ENCODE peak calls at places on chromosomes 3 and 15, in ten cellular contexts. K, Y, P, X, E, D, S, B, N and U are unnamed samples.

GRCh38 chr15:95663156-95663831 is 667.2 kb upstream of the NR2F2 start:
- DNase-seq in K (no peak), P (no peak), N (no peak), D (no peak), B (no peak), Y (no peak), S (no peak), X (peak; percentile 55), E (no peak), U (peak; percentile 85)

GRCh38 chr3:71499477-71499876 is 84.1 kb downstream of the FOXP1 start:
- DNase-seq in P (no peak), S (no peak), E (no peak), D (no peak), K (no peak), B (no peak), X (no peak), Y (no peak), N (no peak), U (no peak)

GRCh38 chr15:40283615-40284306 is 897 bp upstream of the ANKRD63 start:
- DNase-seq in K (no peak), B (no peak), N (peak; percentile 49), D (no peak), X (no peak), Y (no peak), P (no peak), S (no peak), E (no peak), U (no peak)

GRCh38 chr3:39168156-39168780 is 14.9 kb upstream of the CSRNP1 start:
- DNase-seq in N (no peak), S (no peak), E (no peak), X (no peak), B (no peak), D (no peak), K (no peak), P (no peak), Y (no peak), U (no peak)

GRCh38 chr3:122892118-122892517 is 97.2 kb downstream of the SLC49A4 start:
- DNase-seq in X (no peak), P (no peak), K (no peak), E (no peak), B (no peak), D (no peak), N (no peak), Y (no peak), S (no peak), U (no peak)

GRCh38 chr3:52198643-52199608 is 966 bp downstream of the ALAS1 start:
- DNase-seq in Y (no peak), B (no peak), S (no peak), E (no peak), N (no peak), P (no peak), X (no peak), D (no peak), K (no peak), U (no peak)

GRCh38 chr3:171054921-171055320 is 28.4 kb upstream of the SLC2A2 start:
- DNase-seq in N (no peak), Y (no peak), K (no peak), S (no peak), X (peak; percentile 14), E (no peak), P (no peak), D (no peak), B (no peak), U (no peak)

GRCh38 chr3:11495948-11496557 is 147.7 kb downstream of the VGLL4 start:
- DNase-seq in D (no peak), E (no peak), P (no peak), B (peak; percentile 58), K (no peak), Y (no peak), N (no peak), X (peak; percentile 78), S (no peak), U (no peak)

GRCh38 chr3:48952510-48953118 is 34.0 kb downstream of the ARIH2 start:
- DNase-seq in E (no peak), B (peak; percentile 55), K (no peak), Y (peak; percentile 56), D (peak; percentile 69), S (peak; percentile 34), N (no peak), P (peak; percentile 25), X (peak; percentile 40), U (no peak)

GRCh38 chr3:47418167-47419082 is 37.6 kb downstream of the PTPN23 start:
- DNase-seq in X (no peak), K (no peak), E (no peak), B (peak; percentile 50), D (no peak), P (no peak), N (peak; percentile 67), Y (no peak), S (no peak), U (no peak)

GRCh38 chr3:171256445-171257250 is 203.6 kb downstream of the TNIK start:
- DNase-seq in P (no peak), K (no peak), X (peak; percentile 14), N (no peak), Y (no peak), B (no peak), E (peak; percentile 13), S (no peak), D (no peak), U (peak; percentile 9)

GRCh38 chr3:103794656-103795055 is 1359.8 kb downstream of the ZPLD1 start:
- DNase-seq in N (no peak), Y (no peak), S (no peak), X (no peak), E (no peak), K (no peak), P (no peak), B (peak; percentile 28), D (no peak), U (no peak)

GRCh38 chr15:64583519-64583918 is 123.1 kb downstream of the ZNF609 start:
- DNase-seq in B (no peak), Y (no peak), E (no peak), K (no peak), D (peak; percentile 43), P (no peak), S (no peak), X (no peak), N (no peak), U (no peak)

GRCh38 chr15:70491183-70491621 is 272.2 kb downstream of the UACA start:
- DNase-seq in B (no peak), K (no peak), E (no peak), Y (no peak), D (peak; percentile 57), S (no peak), X (no peak), P (no peak), N (peak; percentile 62), U (peak; percentile 71)

GRCh38 chr3:136916200-136916599 is 41.6 kb upstream of the IL20RB start:
- DNase-seq in E (no peak), Y (no peak), N (no peak), X (no peak), P (no peak), S (no peak), B (no peak), K (no peak), D (no peak), U (no peak)

GRCh38 chr15:63335543-63336240 is 46.0 kb downstream of the CA12 start:
- DNase-seq in D (no peak), E (no peak), P (no peak), N (no peak), K (no peak), B (no peak), X (no peak), Y (no peak), S (no peak), U (no peak)

GRCh38 chr3:184176377-184177330 is 2.0 kb downstream of the AP2M1 start:
- DNase-seq in X (peak; percentile 95), S (no peak), B (peak; percentile 83), D (no peak), N (peak; percentile 86), E (peak; percentile 97), P (peak; percentile 69), K (no peak), Y (no peak), U (peak; percentile 96)